ENCODE peak calls at places on chromosomes 12 and 14, in nine cellular contexts. V is left cardiac atrium; S is activated naive CD8-positive, alpha-beta T cell treated with anti-CD3 and anti-CD28 coated beads, Interleukin-2, amount 50 U/mL, for 24 hours; D is upper lobe of left lung; E is pancreas; Z is activated CD8-positive, alpha-beta T cell treated with anti-CD3 and anti-CD28 coated beads, Interleukin-2, amount 10 ng/mL, durations not matched to agents 7 days and 5 days; K is left colon; L is WTC11; P is activated naive CD4-positive, alpha-beta T cell treated with anti-CD3 and anti-CD28 coated beads, Interleukin-2, amount 50 U/mL, for 72 hours. X is an unnamed sample.
A peak's percentile ranks its signal among the peaks of the same experiment; 100 is the strongest.

GRCh38 chr12:85016423-85016822 is 19.7 kb downstream of the TSPAN19 start:
- ATAC-seq in K (no peak), E (no peak), Z (no peak), D (peak; percentile 65), S (no peak), V (peak; percentile 57), L (no peak), P (no peak), X (no peak)

GRCh38 chr14:79602742-79603141 is 608.6 kb downstream of the DIO2 start:
- ATAC-seq in D (no peak), S (no peak), V (no peak), P (no peak), K (no peak), Z (no peak), L (no peak), E (no peak), X (no peak)

GRCh38 chr12:57983150-57983857 is 41.9 kb downstream of the ATP23 start:
- ATAC-seq in V (peak; percentile 36), D (no peak), E (no peak), L (no peak), K (peak; percentile 52), S (no peak), P (no peak), Z (no peak), X (no peak)

GRCh38 chr12:9347328-9348127 is 139.3 kb upstream of the PZP start:
- ATAC-seq in P (peak; percentile 83), E (no peak), V (no peak), Z (peak; percentile 47), L (no peak), K (no peak), D (no peak), S (peak; percentile 90), X (peak; percentile 71)

GRCh38 chr12:65259501-65259900 is 19.0 kb upstream of the MSRB3 start:
- ATAC-seq in D (no peak), V (no peak), E (no peak), S (no peak), L (no peak), P (no peak), K (no peak), Z (no peak), X (no peak)

GRCh38 chr14:49995162-49995561 is 102.3 kb downstream of the ARF6 start:
- ATAC-seq in E (no peak), Z (no peak), P (no peak), D (no peak), L (no peak), V (peak; percentile 34), S (no peak), K (no peak), X (no peak)

GRCh38 chr14:92417759-92418158 is 94.8 kb downstream of the SLC24A4 start:
- ATAC-seq in L (no peak), D (peak; percentile 83), Z (no peak), P (no peak), K (no peak), V (peak; percentile 80), E (no peak), S (no peak), X (no peak)

GRCh38 chr14:76810525-76810924 is 2.2 kb downstream of the ANGEL1 start:
- ATAC-seq in Z (no peak), L (no peak), V (no peak), S (no peak), D (no peak), E (no peak), P (no peak), K (no peak), X (no peak)

GRCh38 chr14:92439551-92440344 is 73.8 kb upstream of the RIN3 start:
- ATAC-seq in L (no peak), S (peak; percentile 67), E (no peak), D (no peak), Z (no peak), V (peak; percentile 87), K (peak; percentile 65), P (no peak), X (no peak)

GRCh38 chr12:100266802-100267602 is at the start of the genes DEPDC4 and SCYL2:
- ATAC-seq in E (peak; percentile 90), L (peak; percentile 92), P (peak; percentile 89), S (peak; percentile 91), Z (peak; percentile 90), D (peak; percentile 98), V (peak; percentile 97), K (peak; percentile 90), X (peak; percentile 94)

GRCh38 chr14:27573018-27573417 is 975.2 kb upstream of the NOVA1 start:
- ATAC-seq in P (no peak), S (no peak), Z (no peak), E (no peak), V (no peak), L (no peak), D (no peak), K (no peak), X (no peak)